ENCODE peak calls at places on chromosomes 16 and 17, in eight cellular contexts. G, H, D, X, O, E, V and S are unnamed samples.

GRCh38 chr17:44112284-44113280 is 10.9 kb downstream of the HDAC5 start:
- DNase-seq in H (no peak), X (peak), V (no peak), O (no peak), E (no peak), G (no peak), D (no peak), S (no peak)

GRCh38 chr17:57597531-57598453 is 147.3 kb downstream of the CCDC182 start:
- DNase-seq in D (peak), V (peak), E (peak), X (peak), O (peak), H (no peak), G (no peak), S (no peak)

GRCh38 chr16:54283735-54284318 is 2.8 kb downstream of the IRX3 start:
- DNase-seq in D (no peak), X (no peak), G (no peak), E (no peak), V (no peak), H (no peak), O (no peak), S (no peak)

GRCh38 chr16:67176662-67177061 is 6.3 kb downstream of the NOL3 start:
- DNase-seq in V (no peak), O (no peak), X (no peak), H (no peak), E (no peak), D (no peak), G (no peak), S (no peak)

GRCh38 chr16:85330694-85331188 is 218.5 kb upstream of the CIBAR2 start:
- DNase-seq in V (no peak), X (no peak), E (peak), G (no peak), D (peak), O (peak), H (peak), S (peak)

GRCh38 chr17:40168262-40168832 is 8.9 kb upstream of the RAPGEFL1 start:
- DNase-seq in O (peak), H (peak), X (no peak), D (peak), V (no peak), G (no peak), E (peak), S (peak)

GRCh38 chr17:29578626-29579485 is 10.4 kb downstream of the TP53I13 start:
- DNase-seq in D (no peak), E (no peak), H (no peak), V (no peak), X (peak), G (no peak), O (no peak), S (no peak)

GRCh38 chr17:37494401-37494831 is 4.7 kb downstream of the DUSP14 start:
- DNase-seq in O (no peak), H (no peak), E (no peak), G (no peak), X (no peak), V (no peak), D (no peak), S (no peak)

GRCh38 chr17:45801386-45801785 is 17.3 kb downstream of the CRHR1 start:
- DNase-seq in H (no peak), E (no peak), V (no peak), D (no peak), O (no peak), G (no peak), X (no peak), S (no peak)

GRCh38 chr17:67068999-67069398 is 24.6 kb downstream of the CACNG1 start:
- DNase-seq in H (no peak), V (no peak), D (no peak), X (no peak), O (no peak), G (no peak), E (peak), S (no peak)

GRCh38 chr17:82693168-82693867 is 5.2 kb downstream of the RAB40B start:
- DNase-seq in V (peak), E (no peak), G (no peak), H (no peak), O (no peak), D (no peak), X (no peak), S (no peak)

GRCh38 chr17:77002103-77003045 is 134.2 kb downstream of the MGAT5B start:
- DNase-seq in D (no peak), O (no peak), H (peak), X (no peak), V (no peak), G (no peak), E (peak), S (no peak)

GRCh38 chr16:47644166-47644565 is 183.0 kb downstream of the PHKB start:
- DNase-seq in V (peak), G (no peak), O (no peak), H (peak), X (no peak), E (peak), D (no peak), S (no peak)

GRCh38 chr17:338442-339192 is 14.0 kb downstream of the RPH3AL start:
- DNase-seq in X (no peak), V (peak), E (no peak), H (no peak), D (peak), O (no peak), G (no peak), S (no peak)

GRCh38 chr16:64870859-64871258 is 251.0 kb downstream of the CDH11 start:
- DNase-seq in X (no peak), O (no peak), H (no peak), E (no peak), V (no peak), D (no peak), G (no peak), S (no peak)

DNA sequence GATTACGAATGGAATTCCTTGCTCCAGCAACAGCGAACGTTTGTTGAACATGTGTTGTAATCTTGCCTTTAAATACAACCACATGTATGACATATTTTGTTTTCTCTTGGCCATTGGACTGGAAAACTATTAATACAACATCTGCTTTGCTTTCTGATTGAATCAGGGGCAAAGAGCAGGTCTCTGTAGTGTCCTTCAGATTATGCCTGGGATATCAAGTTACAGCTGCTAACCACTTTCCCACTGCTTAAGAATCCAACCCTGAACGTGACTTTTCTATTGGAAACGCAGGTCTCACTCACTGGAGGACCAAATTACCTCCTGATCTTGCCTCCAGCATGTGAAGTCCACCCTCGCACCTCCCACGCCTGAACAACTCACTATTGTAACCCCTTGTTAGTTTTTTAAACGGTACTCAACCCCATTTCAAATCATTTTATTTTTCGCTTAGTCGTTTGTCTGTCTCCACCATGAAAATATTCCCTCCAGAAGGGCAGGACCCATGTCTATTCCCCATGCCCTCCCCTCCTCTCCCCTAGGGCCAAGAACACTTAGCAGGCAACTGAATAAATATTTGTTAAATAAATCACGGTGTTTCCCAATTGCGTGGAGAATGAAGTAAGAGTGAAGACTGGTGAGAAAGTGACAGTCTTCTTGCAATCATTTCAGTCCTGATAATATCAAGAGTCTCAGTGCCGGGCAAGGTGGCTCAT is 57.4 kb upstream of the MRTFB start:
- DNase-seq in V (no peak), H (peak), D (no peak), O (no peak), X (peak), E (peak), G (no peak), S (no peak)
- H3K27ac ChIP-seq in V (peak), H (peak), D (no peak), O (no peak), X (peak), E (peak), G (peak), S (no peak)

GRCh38 chr17:68288375-68288774 is 2.6 kb downstream of the SLC16A6 start:
- DNase-seq in E (no peak), O (peak), V (no peak), G (no peak), H (no peak), X (no peak), D (no peak), S (no peak)

GRCh38 chr17:68289936-68290267 is 1.0 kb downstream of the SLC16A6 start:
- DNase-seq in O (no peak), H (no peak), X (no peak), G (no peak), V (no peak), E (peak), D (no peak), S (no peak)

GRCh38 chr17:68289473-68289872 is 1.5 kb downstream of the SLC16A6 start:
- DNase-seq in G (no peak), V (no peak), D (no peak), O (peak), H (no peak), E (peak), X (no peak), S (no peak)

GRCh38 chr17:68290268-68290954 is 516 bp downstream of the SLC16A6 start:
- DNase-seq in O (peak), E (peak), G (no peak), D (peak), H (no peak), V (peak), X (peak), S (peak)

DNA sequence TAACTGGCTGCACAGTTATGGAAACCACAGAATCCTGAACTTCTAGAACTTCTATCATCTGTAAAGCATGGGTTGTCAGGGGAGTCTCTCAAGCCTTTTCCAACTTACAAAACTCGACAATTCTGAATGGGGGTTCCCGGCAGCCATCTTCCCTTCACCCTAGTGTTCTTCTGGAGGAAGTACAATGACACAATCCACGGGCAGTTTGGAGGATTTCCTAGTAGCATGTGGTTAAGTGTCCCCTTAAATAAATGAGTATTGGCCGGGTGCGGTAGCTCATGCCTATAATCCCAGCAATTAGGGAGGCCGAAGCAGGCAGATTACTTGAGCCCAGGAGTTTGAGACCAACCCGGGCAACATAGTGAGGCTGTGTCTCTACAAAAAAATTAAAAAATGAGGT is 2.1 kb downstream of the SLC16A6 start:
- DNase-seq in V (no peak), X (no peak), H (no peak), G (no peak), E (no peak), D (no peak), O (peak), S (peak)
- H3K27ac ChIP-seq in V (no peak), X (no peak), H (no peak), G (no peak), E (peak), D (no peak), O (peak), S (no peak)

GRCh38 chr17:41739661-41740352 is 5.4 kb upstream of the HAP1 start:
- DNase-seq in O (no peak), H (no peak), D (no peak), G (no peak), X (no peak), E (peak), V (no peak), S (no peak)
- H3K27ac ChIP-seq in O (no peak), H (no peak), D (no peak), G (no peak), X (no peak), E (peak), V (no peak), S (no peak)

GRCh38 chr16:3961449-3961849 is 80.9 kb upstream of the CREBBP start:
- DNase-seq in E (peak), D (no peak), X (no peak), O (no peak), V (no peak), G (no peak), H (no peak), S (no peak)
- H3K27ac ChIP-seq in E (peak), D (no peak), X (peak), O (no peak), V (peak), G (peak), H (peak), S (no peak)